ENCODE peak calls at places on chromosomes 16 and 17, in nine cellular contexts. I, Z, B, Q, R, C, E, L and U are unnamed samples.
A peak's percentile ranks its signal among the peaks of the same experiment; 100 is the strongest.

GRCh38 chr17:17675925-17676534 is 5.2 kb upstream of the RAI1 start:
- DNase-seq in I (no peak), Z (no peak), B (peak; percentile 94), Q (no peak), R (no peak), C (no peak), E (peak; percentile 52), L (no peak), U (peak; percentile 10)

GRCh38 chr16:47395733-47396503 is 64.9 kb downstream of the ITFG1 start:
- DNase-seq in I (no peak), Z (no peak), B (no peak), Q (no peak), R (no peak), C (no peak), E (no peak), L (no peak), U (no peak)

GRCh38 chr16:50627419-50627818 is 53.7 kb downstream of the SNX20 start:
- DNase-seq in I (no peak), Z (no peak), B (no peak), Q (peak; percentile 59), R (peak; percentile 89), C (no peak), E (no peak), L (peak; percentile 31), U (peak; percentile 38)

GRCh38 chr16:30771726-30772125 is 9.6 kb downstream of the RNF40 start:
- DNase-seq in I (no peak), Z (no peak), B (no peak), Q (no peak), R (no peak), C (no peak), E (no peak), L (no peak), U (no peak)

GRCh38 chr17:58402679-58403078 is 14.7 kb downstream of the RNF43 start:
- DNase-seq in I (no peak), Z (no peak), B (peak; percentile 97), Q (no peak), R (no peak), C (no peak), E (no peak), L (no peak), U (no peak)

GRCh38 chr16:85513649-85514048 is 99.5 kb upstream of the GSE1 start:
- DNase-seq in I (no peak), Z (no peak), B (no peak), Q (no peak), R (no peak), C (no peak), E (no peak), L (no peak), U (no peak)

GRCh38 chr17:66772148-66772812 is 62.6 kb upstream of the CACNG5 start:
- DNase-seq in I (no peak), Z (no peak), B (no peak), Q (no peak), R (no peak), C (no peak), E (no peak), L (no peak), U (no peak)

GRCh38 chr16:78684040-78684611 is 584.7 kb downstream of the WWOX start:
- DNase-seq in I (peak; percentile 24), Z (peak; percentile 87), B (peak; percentile 99), Q (no peak), R (peak; percentile 88), C (no peak), E (peak; percentile 43), L (no peak), U (peak; percentile 91)

GRCh38 chr16:78866556-78866955 is 734.0 kb downstream of the MAF start:
- DNase-seq in I (no peak), Z (no peak), B (no peak), Q (no peak), R (no peak), C (no peak), E (no peak), L (no peak), U (no peak)

GRCh38 chr17:62761884-62762283 is 46.2 kb downstream of the MARCHF10 start:
- DNase-seq in I (no peak), Z (no peak), B (peak; percentile 85), Q (no peak), R (no peak), C (peak; percentile 24), E (no peak), L (no peak), U (no peak)

GRCh38 chr16:16042076-16042475 is 92.7 kb downstream of the ABCC1 start:
- DNase-seq in I (no peak), Z (no peak), B (no peak), Q (no peak), R (no peak), C (no peak), E (peak; percentile 88), L (no peak), U (no peak)

GRCh38 chr17:78966123-78966813 is 13.5 kb downstream of the LGALS3BP start:
- DNase-seq in I (no peak), Z (no peak), B (no peak), Q (no peak), R (no peak), C (no peak), E (no peak), L (no peak), U (no peak)

GRCh38 chr17:14859521-14859920 is 405.6 kb downstream of the PMP22 start:
- DNase-seq in I (no peak), Z (no peak), B (no peak), Q (no peak), R (no peak), C (no peak), E (peak; percentile 39), L (no peak), U (no peak)

GRCh38 chr16:87829123-87829980 is 40.0 kb downstream of the SLC7A5 start:
- DNase-seq in I (no peak), Z (no peak), B (no peak), Q (no peak), R (no peak), C (no peak), E (no peak), L (no peak), U (no peak)

GRCh38 chr17:80108321-80108971 is 7.1 kb downstream of the GAA start:
- DNase-seq in I (no peak), Z (peak; percentile 57), B (no peak), Q (no peak), R (peak; percentile 57), C (no peak), E (no peak), L (no peak), U (no peak)

GRCh38 chr17:80774643-80775281 is 216.9 kb upstream of the CHMP6 start:
- DNase-seq in I (no peak), Z (peak; percentile 44), B (no peak), Q (peak; percentile 57), R (no peak), C (no peak), E (no peak), L (no peak), U (no peak)

GRCh38 chr16:58487566-58488351 is 12.2 kb upstream of the NDRG4 start:
- DNase-seq in I (peak; percentile 66), Z (peak; percentile 81), B (no peak), Q (peak; percentile 90), R (peak; percentile 81), C (peak; percentile 90), E (peak; percentile 67), L (peak; percentile 94), U (peak; percentile 82)

GRCh38 chr16:71669926-71670536 is 44.0 kb downstream of the MARVELD3 start:
- DNase-seq in I (no peak), Z (no peak), B (no peak), Q (no peak), R (no peak), C (no peak), E (no peak), L (no peak), U (no peak)
- TF ChIP-seq CTCF in I (no peak), Z (no peak), B (no peak), Q (no peak), R (no peak), C (no peak), E (no peak), L (no peak), U (no peak)

DNA sequence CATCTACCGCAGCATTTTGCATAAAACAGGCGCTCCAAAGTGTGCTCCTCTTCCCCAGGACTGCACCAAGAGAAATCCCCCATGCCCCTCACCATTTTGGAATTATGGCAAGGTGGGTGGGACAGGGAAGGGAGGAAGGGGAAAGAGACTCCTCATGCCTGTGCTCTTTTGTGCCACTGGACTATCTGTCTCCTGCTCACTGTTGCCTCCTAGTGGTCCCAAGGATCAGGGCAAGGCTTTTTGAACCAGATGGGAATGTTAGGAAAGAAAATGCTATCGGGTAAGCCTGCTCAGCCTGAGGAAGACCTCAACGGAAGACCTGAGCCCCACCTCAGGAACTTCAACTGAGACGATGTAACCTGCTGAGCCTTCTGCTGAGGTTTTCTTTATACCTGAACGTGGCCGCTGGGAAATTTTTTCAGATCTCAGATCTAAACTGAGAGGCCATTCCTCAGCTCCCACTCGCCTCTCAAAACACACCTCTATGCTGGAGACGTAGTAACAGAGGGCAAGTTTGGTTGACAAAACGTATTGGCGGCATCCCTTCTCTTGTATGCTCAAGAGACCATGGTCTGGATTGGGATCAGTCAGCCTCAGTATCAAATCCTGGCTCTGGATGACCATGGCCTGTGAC is 58.3 kb downstream of the SPACA3 start:
- DNase-seq in I (no peak), Z (no peak), B (no peak), Q (peak; percentile 71), R (no peak), C (no peak), E (peak; percentile 48), L (peak; percentile 64), U (no peak)
- TF ChIP-seq CTCF in I (no peak), Z (no peak), B (peak; percentile 77), Q (peak; percentile 85), R (peak; percentile 70), C (peak; percentile 87), E (peak; percentile 81), L (peak; percentile 77), U (peak; percentile 36)

DNA sequence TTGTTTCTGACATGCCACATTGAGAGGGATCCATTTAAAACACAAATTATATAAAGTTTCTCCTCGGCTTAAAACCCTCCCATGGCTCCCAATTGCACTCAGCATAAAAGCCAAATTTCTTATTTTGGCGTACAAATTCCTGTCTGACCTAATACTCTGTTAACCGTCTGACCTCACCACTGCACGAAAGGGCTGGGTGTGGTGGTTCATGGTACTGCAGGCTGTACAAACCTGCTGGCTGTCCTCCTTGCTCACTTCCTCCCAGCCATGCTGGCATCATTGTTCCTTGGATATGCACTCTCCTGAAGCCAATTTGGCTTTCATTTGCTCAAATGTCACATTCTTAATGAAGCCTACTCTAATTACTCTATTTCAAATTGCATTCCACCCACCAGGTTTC is 301.6 kb upstream of the C16orf82 start:
- DNase-seq in I (no peak), Z (no peak), B (no peak), Q (no peak), R (no peak), C (no peak), E (no peak), L (peak; percentile 15), U (no peak)
- TF ChIP-seq CTCF in I (no peak), Z (no peak), B (no peak), Q (no peak), R (peak; percentile 9), C (peak; percentile 67), E (no peak), L (peak; percentile 5), U (peak; percentile 35)

DNA sequence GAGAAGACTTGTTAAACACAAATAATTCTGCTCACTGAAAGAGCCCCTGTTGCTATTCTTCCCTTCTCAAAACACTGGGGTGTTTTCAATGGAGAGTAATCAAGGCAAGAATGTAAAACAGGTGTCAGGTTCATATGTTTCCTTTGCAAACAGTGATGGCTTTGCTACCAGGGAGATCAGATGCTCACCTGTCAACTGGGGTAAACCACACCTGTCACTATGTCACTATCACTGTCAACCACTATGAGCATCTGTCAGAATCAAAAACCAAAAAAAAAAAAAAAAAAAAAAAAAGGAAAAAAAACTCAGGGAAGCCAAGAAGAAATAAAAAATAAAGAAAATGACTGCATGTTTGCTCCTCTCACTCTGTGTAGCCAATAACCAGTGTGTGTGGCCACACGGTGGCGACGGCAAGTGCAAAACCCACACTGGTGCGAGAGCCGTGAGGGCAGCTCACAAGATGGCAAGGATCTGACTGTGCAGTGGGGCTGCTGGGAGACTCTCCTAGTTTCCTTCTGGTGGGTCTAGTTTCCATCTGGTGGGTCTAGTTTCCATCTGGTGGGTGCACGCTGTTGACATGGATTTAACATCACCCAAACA is 22.7 kb downstream of the USP22 start:
- DNase-seq in I (no peak), Z (no peak), B (no peak), Q (no peak), R (peak; percentile 79), C (no peak), E (no peak), L (no peak), U (peak; percentile 55)
- TF ChIP-seq CTCF in I (peak; percentile 23), Z (no peak), B (peak; percentile 41), Q (peak; percentile 50), R (peak; percentile 34), C (peak; percentile 65), E (peak; percentile 27), L (peak; percentile 10), U (peak; percentile 48)